ENCODE peak calls at places on chromosomes 5 and 9, in ten cellular contexts. Y, P, R, W, B, L, X, K, F and M are unnamed samples.
A peak's percentile ranks its signal among the peaks of the same experiment; 100 is the strongest.

GRCh38 chr5:57774439-57774838 is 291.8 kb upstream of the ACTBL2 start:
- DNase-seq in Y (no peak), P (no peak), R (no peak), W (no peak), B (no peak), L (no peak), X (no peak), K (no peak), F (no peak), M (no peak)

GRCh38 chr5:36777105-36777757 is 99.3 kb upstream of the NIPBL start:
- DNase-seq in Y (peak; percentile 38), P (peak; percentile 50), R (peak; percentile 35), W (no peak), B (no peak), L (peak; percentile 48), X (peak; percentile 49), K (no peak), F (peak; percentile 11), M (no peak)

GRCh38 chr5:58871648-58872242 is 288.9 kb downstream of the RAB3C start:
- DNase-seq in Y (peak; percentile 57), P (peak; percentile 56), R (peak; percentile 52), W (no peak), B (peak; percentile 25), L (peak; percentile 26), X (peak; percentile 57), K (no peak), F (peak; percentile 39), M (no peak)

GRCh38 chr9:5895782-5896181 is 5.1 kb downstream of the MLANA start:
- DNase-seq in Y (no peak), P (peak; percentile 14), R (no peak), W (no peak), B (no peak), L (no peak), X (no peak), K (no peak), F (no peak), M (no peak)

GRCh38 chr9:134634190-134634589 is 7.4 kb upstream of the COL5A1 start:
- DNase-seq in Y (no peak), P (no peak), R (no peak), W (peak; percentile 17), B (no peak), L (no peak), X (no peak), K (peak; percentile 70), F (no peak), M (peak; percentile 20)

GRCh38 chr5:8912106-8912505 is 633.8 kb downstream of the SEMA5A start:
- DNase-seq in Y (no peak), P (no peak), R (peak; percentile 72), W (no peak), B (peak; percentile 55), L (no peak), X (peak; percentile 81), K (no peak), F (no peak), M (no peak)

GRCh38 chr9:126470251-126470993 is 143.3 kb upstream of the LMX1B start:
- DNase-seq in Y (no peak), P (no peak), R (no peak), W (no peak), B (no peak), L (no peak), X (no peak), K (no peak), F (peak; percentile 25), M (no peak)

GRCh38 chr9:108743901-108744371 is 111.8 kb downstream of the ACTL7B start:
- DNase-seq in Y (no peak), P (no peak), R (no peak), W (no peak), B (no peak), L (no peak), X (no peak), K (no peak), F (no peak), M (no peak)

GRCh38 chr5:17951392-17952169 is 317.3 kb downstream of the TAF11L14 start:
- DNase-seq in Y (no peak), P (no peak), R (no peak), W (no peak), B (no peak), L (no peak), X (peak; percentile 98), K (no peak), F (peak; percentile 2), M (no peak)

GRCh38 chr9:34370970-34371880 is 5.5 kb downstream of the MYORG start:
- DNase-seq in Y (peak; percentile 11), P (no peak), R (no peak), W (no peak), B (no peak), L (no peak), X (no peak), K (no peak), F (no peak), M (no peak)

GRCh38 chr5:54360089-54360488 is 49.7 kb upstream of the ARL15 start:
- DNase-seq in Y (peak; percentile 16), P (no peak), R (peak; percentile 62), W (no peak), B (peak; percentile 54), L (no peak), X (peak; percentile 67), K (no peak), F (no peak), M (no peak)

GRCh38 chr5:74476197-74477081 is 164.1 kb downstream of the ENC1 start:
- DNase-seq in Y (no peak), P (no peak), R (no peak), W (no peak), B (no peak), L (peak; percentile 31), X (no peak), K (no peak), F (peak; percentile 11), M (no peak)

GRCh38 chr5:115703514-115703913 is 77.7 kb upstream of the TMED7 start:
- DNase-seq in Y (no peak), P (no peak), R (no peak), W (no peak), B (no peak), L (no peak), X (no peak), K (no peak), F (no peak), M (no peak)

GRCh38 chr9:86034863-86035734 is 64.3 kb downstream of the GOLM1 start:
- DNase-seq in Y (peak; percentile 57), P (peak; percentile 44), R (peak; percentile 59), W (no peak), B (peak; percentile 12), L (peak; percentile 76), X (peak; percentile 42), K (no peak), F (peak; percentile 68), M (no peak)

DNA sequence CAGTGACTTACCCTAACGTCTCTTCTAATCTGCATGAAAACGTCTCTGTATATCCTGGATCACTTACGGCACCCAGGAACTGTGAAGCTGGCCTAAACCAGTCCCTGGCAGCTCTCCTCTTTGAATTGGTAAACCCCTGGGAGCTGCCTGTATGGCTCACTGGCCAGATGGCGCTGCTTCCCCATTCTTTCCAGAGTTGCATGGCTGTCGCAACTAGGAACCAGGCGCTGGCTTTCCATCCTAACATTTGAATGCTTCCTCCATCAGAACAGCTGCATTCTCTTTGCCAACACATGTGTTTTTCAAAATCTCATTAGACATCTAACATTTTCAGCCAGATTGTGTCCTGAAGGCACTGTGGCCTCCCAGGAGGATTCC is 8.0 kb upstream of the PCA3 start:
- DNase-seq in Y (peak; percentile 49), P (no peak), R (peak; percentile 44), W (no peak), B (peak; percentile 21), L (peak; percentile 19), X (peak; percentile 4), K (no peak), F (peak; percentile 10), M (peak; percentile 35)
- TF ChIP-seq CTCF in Y (peak; percentile 38), P (no peak), R (peak; percentile 20), W (no peak), B (peak; percentile 45), L (peak; percentile 42), X (no peak), K (no peak), F (no peak), M (peak; percentile 52)

DNA sequence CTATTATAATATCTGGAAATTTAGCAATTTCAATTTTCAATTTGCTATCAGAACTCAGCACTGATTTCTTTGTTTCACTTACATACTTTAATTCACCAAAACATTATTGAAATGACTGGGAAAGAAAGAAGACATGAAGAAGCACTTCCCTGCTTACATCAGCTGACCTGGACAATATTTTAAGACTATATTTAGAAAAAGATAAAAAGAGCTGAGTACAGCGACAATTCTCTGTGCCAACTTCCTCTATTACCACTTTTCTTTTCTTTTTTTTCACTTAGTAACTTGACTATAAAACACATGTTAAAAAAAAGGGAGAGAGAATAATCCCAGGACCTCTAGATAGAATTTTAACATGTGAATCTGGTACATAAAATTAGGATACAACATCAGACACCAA is 35.6 kb downstream of the MEF2C start:
- DNase-seq in Y (no peak), P (no peak), R (no peak), W (no peak), B (no peak), L (no peak), X (no peak), K (no peak), F (no peak), M (no peak)
- TF ChIP-seq CTCF in Y (no peak), P (no peak), R (no peak), W (no peak), B (no peak), L (no peak), X (no peak), K (no peak), F (no peak), M (no peak)

GRCh38 chr9:98706651-98707103 is 2.1 kb downstream of the GABBR2 start:
- DNase-seq in Y (peak; percentile 40), P (peak; percentile 42), R (peak; percentile 27), W (no peak), B (no peak), L (no peak), X (peak; percentile 19), K (peak; percentile 46), F (no peak), M (no peak)

GRCh38 chr9:98708103-98708932 is 417 bp downstream of the GABBR2 start:
- DNase-seq in Y (no peak), P (peak; percentile 14), R (no peak), W (no peak), B (no peak), L (peak; percentile 56), X (no peak), K (peak; percentile 65), F (no peak), M (no peak)

GRCh38 chr9:98709968-98710965 is 1.5 kb upstream of the GABBR2 start:
- DNase-seq in Y (peak; percentile 74), P (peak; percentile 34), R (peak; percentile 68), W (no peak), B (peak; percentile 48), L (no peak), X (peak; percentile 40), K (peak; percentile 50), F (no peak), M (no peak)

GRCh38 chr9:98708933-98709911 is at the start of gene GABBR2:
- DNase-seq in Y (no peak), P (peak; percentile 4), R (no peak), W (no peak), B (no peak), L (peak; percentile 62), X (no peak), K (peak; percentile 59), F (no peak), M (peak; percentile 62)

GRCh38 chr9:98707158-98708102 is 1.3 kb downstream of the GABBR2 start:
- DNase-seq in Y (peak; percentile 82), P (peak; percentile 77), R (peak; percentile 82), W (no peak), B (peak; percentile 50), L (peak; percentile 84), X (peak; percentile 61), K (peak; percentile 76), F (peak; percentile 52), M (peak; percentile 62)
- TF ChIP-seq CTCF in Y (peak; percentile 72), P (peak; percentile 72), R (peak; percentile 63), W (no peak), B (peak; percentile 87), L (peak; percentile 56), X (peak; percentile 58), K (no peak), F (peak; percentile 38), M (peak; percentile 48)

GRCh38 chr5:102670224-102670836 is 84.8 kb upstream of the PAM start:
- DNase-seq in Y (no peak), P (peak; percentile 6), R (peak; percentile 49), W (no peak), B (no peak), L (peak; percentile 76), X (peak; percentile 76), K (no peak), F (no peak), M (no peak)
- TF ChIP-seq CTCF in Y (peak; percentile 57), P (peak; percentile 56), R (peak; percentile 74), W (no peak), B (peak; percentile 81), L (peak; percentile 74), X (peak; percentile 99), K (no peak), F (peak; percentile 30), M (peak; percentile 31)